ENCODE peak calls at places on chromosomes 6 and 20, in four cellular contexts. M is HepG2, B is SK-N-SH, U is GM12878. S is an unnamed sample.

GRCh38 chr20:5191829-5192569 is 65.2 kb downstream of the CDS2 start:
- DNase-seq in M (peak), B (peak), U (peak), S (no peak)

GRCh38 chr6:166938704-166939103 is 17.6 kb downstream of the RNASET2 start:
- DNase-seq in M (no peak), B (no peak), U (no peak), S (no peak)

GRCh38 chr20:10696650-10697049 is 22.9 kb upstream of the JAG1 start:
- DNase-seq in M (peak), B (no peak), U (no peak), S (peak)

GRCh38 chr20:41150664-41151063 is 13.3 kb downstream of the PLCG1 start:
- DNase-seq in M (no peak), B (no peak), U (no peak), S (no peak)

GRCh38 chr6:26333458-26334297 is 31.3 kb upstream of the BTN3A2 start:
- DNase-seq in M (no peak), B (no peak), U (no peak), S (no peak)

GRCh38 chr20:59933296-59933848 is at the start of gene SYCP2:
- DNase-seq in M (no peak), B (peak), U (no peak), S (no peak)

GRCh38 chr6:138651491-138651890 is 122.1 kb upstream of the CCDC28A start:
- DNase-seq in M (no peak), B (no peak), U (no peak), S (no peak)

GRCh38 chr6:13526718-13527668 is 39.6 kb upstream of the GFOD1 start:
- DNase-seq in M (no peak), B (peak), U (peak), S (no peak)

GRCh38 chr6:139549561-139550070 is 175.2 kb upstream of the CITED2 start:
- DNase-seq in M (no peak), B (no peak), U (no peak), S (no peak)

GRCh38 chr6:28758046-28758817 is 165.6 kb downstream of the TRIM27 start:
- DNase-seq in M (peak), B (no peak), U (no peak), S (peak)

GRCh38 chr6:113488061-113488460 is 369.1 kb upstream of the MARCKS start:
- DNase-seq in M (no peak), B (no peak), U (no peak), S (no peak)

GRCh38 chr6:28537509-28538140 is 11.9 kb downstream of the GPX5 start:
- DNase-seq in M (no peak), B (no peak), U (peak), S (peak)

GRCh38 chr6:43773050-43773956 is 3.3 kb downstream of the VEGFA start:
- DNase-seq in M (peak), B (peak), U (no peak), S (no peak)
- TF ChIP-seq TCF12 in M (no peak), B (no peak), U (no peak), S (no peak)

GRCh38 chr6:107129370-107129925 is 14.1 kb upstream of the BEND3 start:
- DNase-seq in M (no peak), B (no peak), U (no peak), S (no peak)

GRCh38 chr6:107128175-107128574 is 12.9 kb upstream of the BEND3 start:
- DNase-seq in M (no peak), B (no peak), U (no peak), S (no peak)

GRCh38 chr6:107128577-107128976 is 13.3 kb upstream of the BEND3 start:
- DNase-seq in M (no peak), B (no peak), U (no peak), S (no peak)

GRCh38 chr6:107132330-107132954 is 17.1 kb upstream of the BEND3 start:
- DNase-seq in M (peak), B (peak), U (no peak), S (no peak)
- TF ChIP-seq TCF12 in M (no peak), B (no peak), U (no peak), S (no peak)

DNA sequence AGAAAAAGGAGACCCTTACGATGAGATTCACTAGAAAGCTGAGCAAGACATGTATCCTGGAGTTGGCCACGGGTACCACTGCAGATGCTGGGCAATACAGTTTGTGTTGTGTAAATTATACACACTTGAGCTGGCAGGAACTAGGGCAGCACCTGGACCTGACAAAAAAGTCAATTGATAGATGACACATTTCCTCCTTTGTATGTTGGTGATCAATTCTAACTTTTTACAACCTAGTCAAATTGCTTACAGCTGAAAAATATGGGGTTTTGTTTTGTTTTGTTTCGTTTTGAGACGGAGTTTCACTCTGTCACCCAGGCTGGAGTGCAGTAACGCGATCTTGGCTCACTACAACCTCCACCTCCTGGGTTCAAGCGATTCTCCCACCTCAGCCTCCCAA is 108.9 kb downstream of the UST start:
- DNase-seq in M (no peak), B (no peak), U (no peak), S (no peak)
- TF ChIP-seq TCF12 in M (no peak), B (no peak), U (no peak), S (no peak)

GRCh38 chr6:46687619-46688097 is at the start of gene TDRD6:
- DNase-seq in M (no peak), B (peak), U (no peak), S (no peak)
- TF ChIP-seq TCF12 in M (no peak), B (no peak), U (no peak), S (no peak)

GRCh38 chr6:150004783-150005717 is 20.3 kb downstream of the RAET1L start:
- DNase-seq in M (peak), B (peak), U (no peak), S (peak)

GRCh38 chr6:150006961-150007464 is 18.3 kb downstream of the RAET1L start:
- DNase-seq in M (no peak), B (peak), U (no peak), S (peak)

GRCh38 chr6:150004101-150004782 is 21.1 kb downstream of the RAET1L start:
- DNase-seq in M (no peak), B (no peak), U (no peak), S (no peak)

GRCh38 chr6:150008588-150008987 is 16.7 kb downstream of the RAET1L start:
- DNase-seq in M (no peak), B (no peak), U (no peak), S (no peak)

DNA sequence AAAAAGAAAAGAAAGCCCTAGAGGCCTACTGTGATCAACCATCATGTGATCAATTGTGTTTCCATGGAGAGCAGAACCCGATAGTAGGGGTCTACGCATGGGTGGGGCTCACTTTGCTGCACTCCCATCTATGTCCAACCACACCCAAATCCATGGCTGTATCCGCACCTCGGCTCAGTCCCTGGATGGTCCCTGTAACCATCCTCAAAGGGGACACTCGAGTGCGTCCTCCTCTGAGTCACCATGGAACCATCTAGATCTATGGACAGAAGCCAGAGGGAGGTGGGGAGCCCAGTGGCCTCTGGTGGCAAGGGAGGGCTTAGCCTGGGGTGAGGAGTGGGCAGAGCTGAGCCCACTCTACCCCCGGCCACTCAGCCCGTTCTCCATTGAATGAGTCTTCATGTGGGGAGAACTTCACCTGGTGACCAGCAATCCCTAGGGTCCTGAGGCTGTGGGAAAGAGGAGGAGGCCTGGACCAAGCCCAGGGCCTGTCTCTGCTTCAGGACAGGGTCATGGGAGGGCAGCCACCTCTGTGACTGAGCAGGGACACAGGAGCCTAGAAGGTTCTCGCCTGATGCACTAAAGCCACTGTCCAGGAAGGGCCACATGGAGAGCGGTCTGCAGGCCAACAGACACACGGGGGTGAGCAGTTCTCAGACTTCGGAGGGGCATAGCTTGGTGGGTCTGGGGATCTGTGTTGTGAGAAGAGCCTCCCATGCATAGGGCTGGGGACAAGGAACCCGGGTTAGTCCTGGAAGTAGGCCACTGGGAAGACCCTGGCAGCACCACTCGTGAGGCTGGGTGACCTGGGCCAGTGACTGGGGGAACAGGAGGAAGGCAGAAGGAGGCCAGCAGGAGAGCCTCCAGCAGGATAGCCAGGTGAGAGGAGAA is 19.3 kb downstream of the RAET1L start:
- DNase-seq in M (no peak), B (no peak), U (no peak), S (no peak)
- TF ChIP-seq TCF12 in M (no peak), B (no peak), U (no peak), S (no peak)

GRCh38 chr6:154536922-154537449 is 26.5 kb upstream of the CNKSR3 start:
- DNase-seq in M (no peak), B (no peak), U (no peak), S (no peak)

GRCh38 chr6:154538664-154539235 is 28.3 kb upstream of the CNKSR3 start:
- DNase-seq in M (no peak), B (no peak), U (no peak), S (no peak)

GRCh38 chr6:154536255-154536654 is 25.8 kb upstream of the CNKSR3 start:
- DNase-seq in M (no peak), B (no peak), U (no peak), S (no peak)

GRCh38 chr6:154537942-154538341 is 27.5 kb upstream of the CNKSR3 start:
- DNase-seq in M (peak), B (no peak), U (no peak), S (no peak)

GRCh38 chr6:154537486-154537885 is 27.0 kb upstream of the CNKSR3 start:
- DNase-seq in M (no peak), B (no peak), U (no peak), S (no peak)
- TF ChIP-seq TCF12 in M (no peak), B (no peak), U (no peak), S (no peak)

GRCh38 chr6:84575264-84575663 is 189.1 kb downstream of the TBX18 start:
- DNase-seq in M (no peak), B (no peak), U (peak), S (no peak)
- TF ChIP-seq TCF12 in M (no peak), B (peak), U (peak), S (no peak)

S was measured in H1.